ENCODE peak calls at places on chromosomes 3 and 15, in four cellular contexts. G is suprapubic skin, V is A549, I is mesenchymal stem cell. Y is an unnamed sample. For H3K9me3, the result is how much of the 10 kb centered on the place peaks cover.

GRCh38 chr3:119428538-119428937 is 34.9 kb downstream of the TMEM39A start:
- DNase-seq in V (peak), I (no peak), G (no peak), Y (no peak)

GRCh38 chr3:114745322-114746240 is 401.5 kb downstream of the ZBTB20 start:
- DNase-seq in I (peak), G (no peak), V (peak), Y (no peak)

GRCh38 chr3:31300802-31301443 is 231.8 kb upstream of the STT3B start:
- DNase-seq in I (no peak), G (no peak), V (no peak), Y (no peak)

GRCh38 chr15:56358604-56359003 is 6.6 kb upstream of the TEX9 start:
- DNase-seq in I (no peak), V (no peak), G (no peak), Y (no peak)

GRCh38 chr3:108157275-108157674 is 64.9 kb downstream of the IFT57 start:
- DNase-seq in V (no peak), I (no peak), G (no peak), Y (no peak)

GRCh38 chr3:194686816-194687637 is 1.3 kb downstream of the FAM43A start:
- DNase-seq in V (no peak), I (peak), G (no peak), Y (no peak)

GRCh38 chr15:60614862-60615771 is 136.2 kb upstream of the ICE2 start:
- DNase-seq in I (no peak), G (no peak), V (no peak), Y (no peak)

GRCh38 chr3:100210777-100211145 is 50.0 kb upstream of the TBC1D23 start:
- DNase-seq in I (peak), V (no peak), G (no peak), Y (no peak)

GRCh38 chr3:52724511-52724910 is 18.6 kb downstream of the SPCS1 start:
- DNase-seq in V (no peak), I (no peak), G (no peak), Y (no peak)

GRCh38 chr15:82597815-82598214 is 49.3 kb downstream of the CPEB1 start:
- DNase-seq in V (no peak), I (no peak), G (no peak), Y (no peak)

GRCh38 chr15:101602801-101603200 is 49.4 kb downstream of the TM2D3 start:
- DNase-seq in V (no peak), G (no peak), I (no peak), Y (no peak)

GRCh38 chr3:44926172-44926571 is 49.8 kb downstream of the ZDHHC3 start:
- DNase-seq in I (no peak), V (no peak), G (no peak), Y (no peak)

GRCh38 chr15:81304226-81304625 is 19.7 kb downstream of the STARD5 start:
- DNase-seq in V (no peak), I (peak), G (no peak), Y (no peak)

GRCh38 chr3:13161021-13161759 is 88.0 kb upstream of the IQSEC1 start:
- DNase-seq in I (no peak), G (no peak), V (no peak), Y (no peak)

GRCh38 chr3:122975924-122976293 is 51.7 kb downstream of the SEMA5B start:
- DNase-seq in V (no peak), I (no peak), G (no peak), Y (no peak)

GRCh38 chr3:28682126-28682525 is 333.5 kb upstream of the AZI2 start:
- DNase-seq in V (no peak), G (no peak), I (no peak), Y (no peak)

GRCh38 chr3:69983546-69984265 is 15.8 kb upstream of the SAMMSON start:
- DNase-seq in G (no peak), I (no peak), V (no peak), Y (no peak)

GRCh38 chr15:64566629-64567427 is 106.5 kb downstream of the ZNF609 start:
- DNase-seq in G (no peak), V (no peak), I (peak), Y (no peak)

GRCh38 chr15:89837134-89837829 is 22.6 kb upstream of the ANPEP start:
- DNase-seq in V (no peak), I (peak), G (no peak), Y (no peak)

GRCh38 chr3:190911382-190911781 is 48.9 kb upstream of the GMNC start:
- DNase-seq in V (no peak), I (no peak), G (no peak), Y (no peak)

GRCh38 chr15:90262426-90262825 is 3.0 kb upstream of the NGRN start:
- DNase-seq in G (no peak), V (no peak), I (no peak), Y (no peak)

GRCh38 chr3:105353485-105354161 is 13.1 kb upstream of the ALCAM start:
- DNase-seq in V (peak), G (peak), I (peak), Y (no peak)

GRCh38 chr15:71512281-71513016 is 297.9 kb upstream of the NR2E3 start:
- DNase-seq in G (no peak), V (no peak), I (no peak), Y (no peak)

GRCh38 chr15:70528270-70528706 is 235.1 kb downstream of the UACA start:
- DNase-seq in G (peak), V (no peak), I (peak), Y (peak)

GRCh38 chr3:135840436-135840835 is 125.1 kb upstream of the PPP2R3A start:
- DNase-seq in G (no peak), V (no peak), I (no peak), Y (no peak)

GRCh38 chr15:74369084-74369745 is 1.8 kb upstream of the CYP11A1 start:
- DNase-seq in I (no peak), G (no peak), V (no peak), Y (no peak)

GRCh38 chr3:9913601-9914000 is 3.3 kb upstream of the IL17RC start:
- DNase-seq in V (no peak), G (peak), I (no peak), Y (no peak)

GRCh38 chr3:15157441-15157840 is 48.6 kb upstream of the CAPN7 start:
- DNase-seq in I (no peak), V (no peak), G (no peak), Y (no peak)

GRCh38 chr15:93271871-93272270 is 182.9 kb upstream of the RGMA start:
- DNase-seq in G (no peak), I (no peak), V (no peak), Y (no peak)

GRCh38 chr15:93261845-93262244 is 172.8 kb upstream of the RGMA start:
- DNase-seq in I (no peak), V (no peak), G (no peak), Y (no peak)

GRCh38 chr15:93265046-93265658 is 176.1 kb upstream of the RGMA start:
- DNase-seq in I (no peak), V (no peak), G (no peak), Y (no peak)

GRCh38 chr15:93270937-93271472 is 182.0 kb upstream of the RGMA start:
- DNase-seq in I (no peak), V (no peak), G (no peak), Y (no peak)

GRCh38 chr15:93266291-93266690 is 177.3 kb upstream of the RGMA start:
- DNase-seq in V (no peak), I (no peak), G (no peak), Y (no peak)
- H3K9me3 ChIP-seq in V (under half), I (under half), G (under half), Y (under half)

GRCh38 chr15:26157081-26157480 is 294.0 kb upstream of the ATP10A start:
- DNase-seq in I (no peak), V (no peak), G (no peak), Y (no peak)
- H3K9me3 ChIP-seq in I (under half), V (under half), G (under half), Y (under half)

DNA sequence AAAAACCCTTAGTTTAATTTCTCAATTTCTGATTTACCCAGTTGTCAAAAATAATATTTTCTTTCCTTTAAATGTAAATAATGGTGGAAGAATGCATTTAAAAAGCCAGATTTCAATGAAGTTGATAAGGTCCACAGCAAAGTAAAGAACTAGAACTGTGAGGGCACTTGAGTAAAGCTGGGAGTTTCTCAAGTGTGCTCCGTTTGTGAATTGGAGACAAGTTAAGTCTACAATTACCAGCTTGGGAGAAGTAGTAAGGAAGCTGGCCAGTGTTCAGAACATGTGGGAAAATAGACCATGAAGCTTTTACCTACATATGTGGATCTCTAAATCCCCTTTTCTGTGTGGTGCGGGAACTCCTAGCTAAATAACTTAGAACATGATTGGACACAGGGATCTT is 239.4 kb downstream of the OXSM start:
- DNase-seq in V (no peak), I (no peak), G (no peak), Y (no peak)
- H3K9me3 ChIP-seq in V (under half), I (under half), G (under half), Y (under half)

DNA sequence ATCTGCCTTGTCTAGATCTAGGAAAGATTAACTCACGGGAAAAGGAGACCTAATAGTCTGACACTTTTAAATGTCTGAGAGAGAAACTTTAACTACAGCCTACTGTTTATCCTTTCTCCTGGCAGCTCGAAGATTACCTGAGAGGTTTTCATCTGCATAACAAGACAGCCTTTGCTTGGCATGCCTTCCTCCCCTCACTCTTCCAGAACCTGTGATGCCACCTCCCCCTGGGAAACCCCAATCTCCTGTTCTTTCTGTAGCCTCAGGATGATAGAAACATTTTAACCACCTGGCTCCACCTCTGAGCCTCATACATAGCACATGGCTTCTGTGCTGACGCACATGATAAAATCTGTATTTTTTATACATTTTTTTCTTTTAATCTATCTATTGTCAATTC is 420.8 kb downstream of the CNTN6 start:
- DNase-seq in I (no peak), V (no peak), G (no peak), Y (no peak)
- H3K9me3 ChIP-seq in I (under half), V (under half), G (under half), Y (under half)

GRCh38 chr3:32508731-32509130 is 6.1 kb upstream of the CMTM6 start:
- DNase-seq in I (no peak), G (no peak), V (no peak), Y (no peak)

GRCh38 chr3:32506466-32506865 is 3.8 kb upstream of the CMTM6 start:
- DNase-seq in G (no peak), I (no peak), V (no peak), Y (no peak)

GRCh38 chr3:32510075-32510724 is 7.5 kb upstream of the CMTM6 start:
- DNase-seq in G (no peak), V (peak), I (peak), Y (no peak)
- H3K9me3 ChIP-seq in G (under half), V (under half), I (under half), Y (under half)

DNA sequence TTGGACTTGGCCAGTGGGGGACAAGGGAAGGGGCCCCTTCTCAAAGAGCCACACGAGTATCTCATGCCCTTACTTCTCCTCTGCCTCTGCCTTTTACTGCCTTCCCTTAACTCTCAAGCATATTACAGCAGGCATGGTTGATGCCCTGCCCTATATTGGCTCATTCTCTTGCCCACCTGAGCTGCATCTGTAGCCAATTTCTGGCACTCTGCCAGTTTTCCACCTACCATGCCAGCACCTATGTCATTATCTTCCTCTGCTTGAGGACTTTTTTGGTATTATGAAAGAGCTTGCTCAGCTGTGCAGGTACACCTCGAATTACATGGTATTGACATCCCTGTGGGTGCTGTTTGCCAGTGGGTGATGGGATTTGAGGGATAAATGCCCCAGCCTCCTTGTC is 181.8 kb downstream of the OXSM start:
- DNase-seq in V (no peak), I (no peak), G (no peak), Y (no peak)
- H3K9me3 ChIP-seq in V (under half), I (under half), G (under half), Y (under half)

DNA sequence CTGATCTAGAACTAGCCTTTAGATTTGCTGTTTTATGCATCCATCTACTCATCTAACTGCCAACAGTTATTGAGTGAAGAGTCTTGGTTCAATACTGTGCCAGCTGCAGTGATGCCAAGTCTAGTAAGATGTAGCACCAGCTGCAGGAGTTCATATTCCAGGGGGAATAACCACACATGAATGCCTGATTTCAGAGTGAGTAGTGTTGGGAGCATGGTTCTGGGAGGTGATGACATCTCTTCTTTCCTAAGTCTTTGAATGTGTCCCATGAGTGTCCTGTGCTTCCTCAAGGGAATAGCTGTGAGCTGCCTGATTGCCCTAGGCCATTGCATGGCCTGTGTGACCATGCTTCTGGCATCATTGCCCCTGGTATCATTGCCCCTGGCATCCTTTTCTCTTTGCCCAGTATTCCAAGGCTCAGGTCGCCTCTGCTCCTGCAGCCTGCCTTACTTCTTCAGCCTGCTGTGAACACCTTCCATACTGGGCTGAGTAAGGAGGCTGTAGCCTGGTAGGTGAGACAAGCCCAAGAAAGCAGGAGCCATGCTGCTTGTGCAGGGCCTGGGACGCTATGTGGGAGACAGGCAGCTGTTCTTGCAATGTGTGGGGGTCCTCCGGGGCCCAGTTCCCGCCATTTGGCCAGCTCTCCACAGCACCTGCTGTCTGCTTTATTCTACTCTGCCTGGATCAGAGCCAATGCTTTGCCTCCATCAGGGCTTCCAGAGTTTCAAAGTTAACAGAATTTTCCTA is 73.1 kb downstream of the CLSTN2 start:
- DNase-seq in G (no peak), I (no peak), V (no peak), Y (no peak)
- H3K9me3 ChIP-seq in G (under half), I (under half), V (under half), Y (under half)

GRCh38 chr15:25065876-25066275 is 111.1 kb downstream of the SNRPN start:
- DNase-seq in G (no peak), V (no peak), I (no peak), Y (peak)

GRCh38 chr15:25062551-25063430 is 108.0 kb downstream of the SNRPN start:
- DNase-seq in V (no peak), G (peak), I (no peak), Y (peak)

GRCh38 chr15:25066708-25067107 is 111.9 kb downstream of the SNRPN start:
- DNase-seq in G (no peak), I (no peak), V (no peak), Y (peak)

GRCh38 chr15:25067725-25068309 is 113.0 kb downstream of the SNRPN start:
- DNase-seq in I (no peak), V (no peak), G (no peak), Y (peak)

GRCh38 chr15:25065286-25065685 is 110.5 kb downstream of the SNRPN start:
- DNase-seq in I (no peak), V (no peak), G (no peak), Y (peak)
- H3K9me3 ChIP-seq in I (half or more), V (half or more), G (half or more), Y (half or more)

DNA sequence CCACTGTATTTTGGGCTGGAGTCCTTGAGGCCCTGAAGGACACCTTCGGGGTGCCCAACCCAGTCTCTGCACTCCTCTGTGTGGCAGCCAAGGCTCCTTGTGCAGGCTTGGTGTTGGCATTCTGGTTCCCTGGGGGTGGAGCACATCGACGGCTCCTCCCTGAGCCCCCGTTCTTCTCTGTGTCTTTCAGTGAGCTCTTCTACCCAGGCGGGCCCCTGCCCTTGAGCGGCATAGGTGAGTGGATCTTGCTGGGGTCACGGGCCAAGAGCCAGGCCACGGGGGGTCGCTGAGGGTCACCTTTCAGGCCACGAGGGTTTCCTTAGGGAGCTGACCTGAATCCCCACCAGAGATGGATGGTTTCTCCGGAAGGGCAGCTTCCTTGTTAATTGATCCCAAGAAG is 234.8 kb downstream of the SNRPN start:
- DNase-seq in G (no peak), V (no peak), I (no peak), Y (no peak)
- H3K9me3 ChIP-seq in G (under half), V (under half), I (under half), Y (half or more)

Y was measured in RWPE2.